ENCODE peak calls at places on chromosomes 7 and 10, in six cellular contexts. P, R, M, Y, Z and T are unnamed samples.

GRCh38 chr10:77907900-77908717 is 18.4 kb downstream of the DLG5 start:
- DNase-seq in P (no peak), R (no peak), M (no peak), Y (no peak), Z (no peak), T (no peak)

GRCh38 chr7:139613971-139614411 is 90.5 kb downstream of the CLEC2L start:
- DNase-seq in P (no peak), R (no peak), M (no peak), Y (no peak), Z (no peak), T (no peak)

GRCh38 chr10:70733051-70733450 is 52.1 kb downstream of the TBATA start:
- DNase-seq in P (no peak), R (no peak), M (no peak), Y (no peak), Z (no peak), T (no peak)

GRCh38 chr10:120582753-120583152 is 125.7 kb downstream of the PLPP4 start:
- DNase-seq in P (no peak), R (no peak), M (no peak), Y (no peak), Z (no peak), T (no peak)

GRCh38 chr10:103982639-103983038 is 15.7 kb downstream of the SLK start:
- DNase-seq in P (no peak), R (no peak), M (no peak), Y (no peak), Z (no peak), T (no peak)

GRCh38 chr10:72107325-72108003 is 19.1 kb upstream of the SPOCK2 start:
- DNase-seq in P (no peak), R (no peak), M (no peak), Y (no peak), Z (no peak), T (no peak)

GRCh38 chr7:132437730-132438129 is 138.5 kb downstream of the PLXNA4 start:
- DNase-seq in P (no peak), R (no peak), M (no peak), Y (no peak), Z (no peak), T (no peak)

GRCh38 chr10:132425029-132425758 is 28.2 kb downstream of the PWWP2B start:
- DNase-seq in P (no peak), R (no peak), M (no peak), Y (no peak), Z (peak; percentile 30), T (no peak)

GRCh38 chr7:16498122-16498521 is 28.5 kb upstream of the LRRC72 start:
- DNase-seq in P (no peak), R (no peak), M (no peak), Y (no peak), Z (no peak), T (no peak)

GRCh38 chr7:156456503-156457115 is 184.0 kb upstream of the RNF32 start:
- DNase-seq in P (no peak), R (no peak), M (no peak), Y (no peak), Z (no peak), T (no peak)

GRCh38 chr10:90856261-90856660 is 1.6 kb downstream of the HTR7 start:
- DNase-seq in P (peak; percentile 58), R (no peak), M (no peak), Y (no peak), Z (no peak), T (no peak)
- H3K27me3 ChIP-seq in P (peaks cover 41% of the 10 kb centered on the region), R (no peaks in the 10 kb centered on the region), M (no peaks in the 10 kb centered on the region), Y (peaks cover 36% of the 10 kb centered on the region), Z (peaks cover 32% of the 10 kb centered on the region), T (no peaks in the 10 kb centered on the region)

DNA sequence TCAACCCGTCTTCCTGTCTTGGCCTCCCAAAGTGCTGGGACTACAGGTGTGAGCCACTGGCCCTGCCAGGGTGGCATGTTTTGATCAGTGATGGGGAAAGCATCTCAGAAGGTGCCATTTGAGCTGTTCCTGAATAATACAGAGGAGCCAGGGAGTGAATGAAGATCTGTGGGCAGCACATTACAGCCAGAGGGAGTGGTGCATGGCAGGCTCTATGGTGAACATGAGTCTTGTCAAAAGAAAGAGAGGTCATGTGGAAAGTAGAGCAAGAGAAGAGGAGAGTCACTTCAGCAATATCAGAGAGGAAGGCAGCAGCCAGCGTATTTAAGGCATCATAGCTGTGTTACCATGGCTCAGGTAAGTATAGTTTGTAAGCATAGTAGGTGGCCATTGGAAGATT is 275.7 kb upstream of the LRGUK start:
- DNase-seq in P (no peak), R (no peak), M (no peak), Y (no peak), Z (no peak), T (no peak)
- H3K27me3 ChIP-seq in P (no peaks in the 10 kb centered on the region), R (no peaks in the 10 kb centered on the region), M (no peaks in the 10 kb centered on the region), Y (no peaks in the 10 kb centered on the region), Z (no peaks in the 10 kb centered on the region), T (no peaks in the 10 kb centered on the region)

GRCh38 chr10:905972-906371 is 25.5 kb downstream of the LARP4B start:
- DNase-seq in P (no peak), R (no peak), M (no peak), Y (no peak), Z (no peak), T (no peak)

GRCh38 chr10:905503-905902 is 26.0 kb downstream of the LARP4B start:
- DNase-seq in P (peak; percentile 9), R (no peak), M (no peak), Y (no peak), Z (no peak), T (no peak)

GRCh38 chr10:909831-910230 is 21.7 kb downstream of the LARP4B start:
- DNase-seq in P (peak; percentile 51), R (no peak), M (no peak), Y (no peak), Z (no peak), T (no peak)

DNA sequence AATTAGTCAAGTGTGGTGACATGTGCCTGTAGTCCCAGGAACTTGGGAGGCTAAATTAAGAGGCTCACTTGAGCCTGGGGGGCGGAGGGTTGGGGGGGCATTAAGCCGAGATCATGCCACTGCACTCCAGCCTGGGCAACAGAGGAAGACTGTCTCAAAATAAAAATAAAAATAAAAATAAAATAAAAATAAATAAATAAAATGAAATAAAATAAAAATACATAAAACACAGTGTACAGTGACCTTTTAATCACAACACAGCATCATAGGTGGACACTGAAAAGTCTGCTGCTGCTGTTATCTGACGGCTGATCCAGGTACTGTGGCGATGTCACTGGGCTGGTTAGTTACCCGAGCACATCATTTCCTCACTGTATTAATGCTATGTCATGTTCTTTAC is 27.1 kb downstream of the LARP4B start:
- DNase-seq in P (no peak), R (no peak), M (no peak), Y (no peak), Z (no peak), T (no peak)
- H3K27me3 ChIP-seq in P (no peaks in the 10 kb centered on the region), R (no peaks in the 10 kb centered on the region), M (no peaks in the 10 kb centered on the region), Y (no peaks in the 10 kb centered on the region), Z (no peaks in the 10 kb centered on the region), T (no peaks in the 10 kb centered on the region)

DNA sequence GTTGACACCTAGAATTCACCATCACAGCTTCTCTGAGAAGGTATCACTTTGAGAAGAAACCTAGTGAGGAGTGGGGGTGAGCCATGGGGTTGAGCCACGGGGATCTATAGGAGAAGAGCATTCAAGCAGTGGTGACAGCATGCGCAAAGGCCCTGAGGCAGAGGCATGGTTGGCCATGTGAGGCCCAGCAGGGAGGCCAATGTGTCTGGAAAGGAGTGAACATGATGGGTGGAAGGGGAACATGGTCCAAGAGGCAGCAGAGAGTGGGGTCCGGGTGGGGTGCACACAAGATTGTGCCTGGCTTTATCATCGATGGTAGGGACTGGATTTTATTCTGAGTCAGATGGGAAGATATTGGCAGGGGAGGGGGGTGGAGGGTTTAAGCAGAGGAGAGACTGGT is 36.0 kb upstream of the LEP start:
- DNase-seq in P (no peak), R (no peak), M (no peak), Y (no peak), Z (no peak), T (no peak)
- H3K27me3 ChIP-seq in P (peaks cover 65% of the 10 kb centered on the region), R (no peaks in the 10 kb centered on the region), M (peaks cover 4% of the 10 kb centered on the region), Y (peaks cover 29% of the 10 kb centered on the region), Z (no peaks in the 10 kb centered on the region), T (peaks cover 2% of the 10 kb centered on the region)

GRCh38 chr7:2624293-2624881 is 7.4 kb upstream of the TTYH3 start:
- DNase-seq in P (no peak), R (peak; percentile 74), M (no peak), Y (no peak), Z (no peak), T (no peak)

GRCh38 chr7:2622869-2623697 is 8.7 kb upstream of the TTYH3 start:
- DNase-seq in P (no peak), R (peak; percentile 87), M (no peak), Y (no peak), Z (no peak), T (no peak)

GRCh38 chr7:2621061-2621828 is 10.5 kb upstream of the TTYH3 start:
- DNase-seq in P (peak; percentile 88), R (peak; percentile 82), M (no peak), Y (no peak), Z (peak; percentile 65), T (no peak)

GRCh38 chr7:2621948-2622640 is 9.7 kb upstream of the TTYH3 start:
- DNase-seq in P (peak; percentile 60), R (peak; percentile 74), M (no peak), Y (no peak), Z (peak; percentile 56), T (no peak)

DNA sequence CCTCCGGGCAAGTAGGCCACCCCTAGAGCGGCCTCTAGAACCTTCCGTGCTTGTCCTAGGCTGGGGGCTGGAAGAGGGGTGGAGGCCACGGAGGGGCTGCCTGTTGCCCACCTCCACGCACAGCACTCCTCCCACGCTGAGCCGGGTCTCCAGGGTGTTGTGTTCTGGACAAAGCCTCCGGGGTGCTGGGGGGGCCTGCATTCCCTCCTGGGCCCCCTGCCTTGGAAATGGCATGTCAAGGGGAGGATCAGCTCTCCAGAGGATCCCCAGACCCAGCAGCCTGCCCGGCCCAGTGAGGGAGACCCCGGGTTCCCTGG is 8.1 kb upstream of the TTYH3 start:
- DNase-seq in P (no peak), R (no peak), M (no peak), Y (no peak), Z (no peak), T (no peak)
- H3K27me3 ChIP-seq in P (no peaks in the 10 kb centered on the region), R (no peaks in the 10 kb centered on the region), M (no peaks in the 10 kb centered on the region), Y (no peaks in the 10 kb centered on the region), Z (no peaks in the 10 kb centered on the region), T (no peaks in the 10 kb centered on the region)

DNA sequence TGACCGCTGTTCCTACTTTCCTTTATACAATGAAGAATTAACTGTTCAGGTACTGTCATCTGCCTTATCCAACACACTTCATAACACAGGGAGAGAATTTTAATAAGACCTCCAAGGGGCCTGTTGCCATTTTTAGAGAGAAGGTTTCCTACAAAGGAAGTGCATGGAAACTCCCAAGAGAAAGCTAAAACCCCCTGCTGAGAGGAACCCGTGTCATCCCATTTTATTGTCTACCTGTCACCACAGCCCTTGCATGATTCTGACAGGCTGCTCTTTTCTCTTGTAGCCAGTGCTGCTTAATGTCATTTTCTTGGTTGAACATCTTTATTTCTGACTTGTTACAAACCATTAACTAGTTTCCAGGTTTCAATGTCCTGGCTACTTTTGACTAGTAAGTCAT is 98.4 kb downstream of the SNX10 start:
- DNase-seq in P (no peak), R (no peak), M (no peak), Y (no peak), Z (no peak), T (no peak)
- H3K27me3 ChIP-seq in P (peaks cover 7% of the 10 kb centered on the region), R (no peaks in the 10 kb centered on the region), M (no peaks in the 10 kb centered on the region), Y (peaks cover 17% of the 10 kb centered on the region), Z (no peaks in the 10 kb centered on the region), T (no peaks in the 10 kb centered on the region)

DNA sequence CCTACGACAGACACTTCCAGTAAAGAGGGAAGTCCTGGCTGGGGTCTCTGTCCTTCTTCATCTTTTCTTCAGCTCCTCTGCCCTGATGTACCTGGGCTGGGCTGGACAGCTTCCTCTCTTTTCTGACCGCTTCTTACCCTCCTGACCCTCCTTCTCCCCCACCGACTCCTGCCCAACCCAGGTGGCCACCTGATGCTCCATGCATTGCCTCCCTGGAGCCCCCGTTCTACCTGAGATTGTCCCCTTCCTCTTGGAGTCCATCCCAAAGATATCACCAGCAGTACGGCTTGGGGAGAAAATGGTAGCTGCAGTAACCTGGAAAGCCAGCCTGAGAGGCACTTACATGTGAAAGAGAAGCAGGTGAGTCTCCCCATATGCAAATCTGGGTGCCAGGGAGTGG is 566.3 kb downstream of the TCERG1L start:
- DNase-seq in P (no peak), R (peak; percentile 7), M (no peak), Y (no peak), Z (no peak), T (no peak)
- H3K27me3 ChIP-seq in P (no peaks in the 10 kb centered on the region), R (no peaks in the 10 kb centered on the region), M (no peaks in the 10 kb centered on the region), Y (no peaks in the 10 kb centered on the region), Z (no peaks in the 10 kb centered on the region), T (no peaks in the 10 kb centered on the region)